ENCODE peak calls at places on chromosomes 11 and 22, in four cellular contexts. W, Q, N and Y are unnamed samples.

GRCh38 chr11:62105611-62106245 is 18.1 kb upstream of the INCENP start:
- DNase-seq in Q (no peak), N (no peak), W (no peak), Y (peak)

GRCh38 chr11:91396243-91397133 is 828.1 kb upstream of the FAT3 start:
- DNase-seq in W (no peak), Q (peak), N (no peak), Y (no peak)

GRCh38 chr11:11842426-11843008 is 745 bp downstream of the USP47 start:
- DNase-seq in Q (peak), N (peak), W (peak), Y (peak)

GRCh38 chr11:80993561-80993960 is 1552.7 kb upstream of the TENM4 start:
- DNase-seq in Q (peak), N (no peak), W (no peak), Y (peak)

GRCh38 chr11:62370743-62371440 is 33.6 kb downstream of the ASRGL1 start:
- DNase-seq in Q (no peak), N (no peak), W (no peak), Y (no peak)

GRCh38 chr22:20531404-20532181 is 24.2 kb downstream of the MED15 start:
- DNase-seq in Q (peak), W (peak), N (no peak), Y (peak)

GRCh38 chr11:133712235-133712634 is 133.1 kb downstream of the SPATA19 start:
- DNase-seq in N (no peak), Q (no peak), W (no peak), Y (no peak)

GRCh38 chr22:38843716-38844660 is at the start of gene NPTXR:
- DNase-seq in W (no peak), N (peak), Q (peak), Y (peak)

GRCh38 chr11:73265853-73266643 is 6.1 kb upstream of the P2RY6 start:
- DNase-seq in Q (no peak), W (peak), N (no peak), Y (no peak)

GRCh38 chr11:69463181-69463891 is 18.1 kb upstream of the LINC01488 start:
- DNase-seq in Q (peak), W (no peak), N (no peak), Y (peak)

GRCh38 chr11:12100886-12101285 is 9.5 kb upstream of the MICAL2 start:
- DNase-seq in Q (no peak), N (no peak), W (peak), Y (peak)

GRCh38 chr11:16184588-16184987 is 171.8 kb downstream of the SOX6 start:
- DNase-seq in Q (peak), N (no peak), W (no peak), Y (peak)

GRCh38 chr11:115980747-115981475 is 476.7 kb upstream of the CADM1 start:
- DNase-seq in W (no peak), N (no peak), Q (peak), Y (no peak)

GRCh38 chr11:64870893-64871849 is 7.2 kb downstream of the EHD1 start:
- DNase-seq in Q (no peak), N (no peak), W (no peak), Y (no peak)

GRCh38 chr11:69703711-69704507 is at the start of gene FGF19:
- DNase-seq in W (no peak), N (no peak), Q (no peak), Y (no peak)

GRCh38 chr11:129131361-129131760 is 60.8 kb downstream of the ARHGAP32 start:
- DNase-seq in W (no peak), Q (peak), N (no peak), Y (no peak)

GRCh38 chr22:49139492-49140151 is 688.1 kb downstream of the BRD1 start:
- DNase-seq in N (no peak), W (no peak), Q (no peak), Y (no peak)

GRCh38 chr11:121881806-121882205 is 234.2 kb downstream of the BLID start:
- DNase-seq in Q (peak), W (no peak), N (no peak), Y (peak)

GRCh38 chr22:43133401-43133800 is 9.8 kb downstream of the MCAT start:
- DNase-seq in N (no peak), Q (no peak), W (no peak), Y (no peak)

GRCh38 chr11:106493751-106494150 is 416.3 kb downstream of the AASDHPPT start:
- DNase-seq in N (no peak), W (no peak), Q (peak), Y (peak)

GRCh38 chr11:70485326-70486025 is 87.1 kb downstream of the CTTN start:
- DNase-seq in W (no peak), N (no peak), Q (no peak), Y (no peak)

GRCh38 chr22:24107668-24108067 is 73.6 kb upstream of the SUSD2 start:
- DNase-seq in N (peak), W (peak), Q (peak), Y (peak)

GRCh38 chr11:62138630-62139425 is 15.0 kb downstream of the INCENP start:
- DNase-seq in N (no peak), Q (no peak), W (no peak), Y (no peak)

GRCh38 chr11:31823372-31824371 is 12.6 kb upstream of the PAX6 start:
- DNase-seq in N (no peak), Q (no peak), W (no peak), Y (no peak)

GRCh38 chr11:7418061-7418460 is 67.2 kb upstream of the OLFML1 start:
- DNase-seq in N (no peak), W (no peak), Q (peak), Y (no peak)

GRCh38 chr11:83508804-83509203 is 222.6 kb upstream of the CCDC90B start:
- DNase-seq in N (no peak), W (no peak), Q (no peak), Y (no peak)

GRCh38 chr11:114938799-114939198 is 260.5 kb downstream of the NXPE2 start:
- DNase-seq in N (no peak), W (no peak), Q (no peak), Y (no peak)

DNA sequence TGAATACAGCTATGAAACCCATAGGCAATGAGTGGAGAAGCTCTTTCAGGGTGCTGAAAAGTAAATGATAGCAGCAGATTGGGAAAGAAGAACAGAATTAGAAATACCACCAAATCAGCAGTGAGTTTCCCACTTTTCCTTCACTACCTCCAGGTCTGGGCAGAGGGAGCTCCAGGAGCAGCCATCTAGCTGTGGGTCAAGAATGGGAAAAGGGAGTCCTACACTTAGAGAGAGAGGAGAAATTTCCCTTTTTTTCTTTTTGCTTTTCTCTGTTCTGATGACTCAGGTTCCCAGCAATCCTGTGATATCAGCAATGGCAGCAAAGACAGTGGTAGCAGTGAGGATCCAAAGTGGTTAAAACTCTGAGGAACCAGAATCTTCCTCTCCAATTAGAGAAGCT is 263.9 kb downstream of the NXPE2 start:
- DNase-seq in N (no peak), W (no peak), Q (peak), Y (no peak)
- TF ChIP-seq CTCF in N (no peak), W (no peak), Q (no peak), Y (no peak)

GRCh38 chr11:2265396-2265795 is 5.0 kb downstream of the ASCL2 start:
- DNase-seq in Q (no peak), N (no peak), W (peak), Y (no peak)
- H3K4me3 ChIP-seq in Q (no peak), N (no peak), W (no peak), Y (no peak)

GRCh38 chr11:100932474-100933100 is 197.0 kb downstream of the PGR start:
- DNase-seq in Q (peak), W (no peak), N (no peak), Y (peak)
- TF ChIP-seq CTCF in Q (peak), W (no peak), N (no peak), Y (peak)

GRCh38 chr11:795638-796564 is 2.2 kb downstream of the SLC25A22 start:
- DNase-seq in W (peak), Q (peak), N (peak), Y (peak)
- H3K4me3 ChIP-seq in W (peak), Q (peak), N (peak), Y (peak)

GRCh38 chr11:1303196-1303821 is 6.1 kb downstream of the TOLLIP start:
- DNase-seq in Q (peak), W (peak), N (peak), Y (peak)
- TF ChIP-seq CTCF in Q (no peak), W (no peak), N (no peak), Y (no peak)

GRCh38 chr11:76824980-76825725 is 35.6 kb upstream of the ACER3 start:
- DNase-seq in W (no peak), N (no peak), Q (peak), Y (peak)

GRCh38 chr11:76822406-76822805 is 38.3 kb upstream of the ACER3 start:
- DNase-seq in Q (no peak), W (no peak), N (no peak), Y (no peak)

GRCh38 chr11:76824083-76824939 is 36.4 kb upstream of the ACER3 start:
- DNase-seq in W (no peak), Q (peak), N (no peak), Y (peak)

GRCh38 chr11:76825726-76826396 is 34.9 kb upstream of the ACER3 start:
- DNase-seq in N (no peak), Q (no peak), W (no peak), Y (no peak)

GRCh38 chr11:76823481-76824028 is 37.2 kb upstream of the ACER3 start:
- DNase-seq in N (no peak), Q (peak), W (no peak), Y (peak)
- H3K4me3 ChIP-seq in N (no peak), Q (no peak), W (no peak), Y (no peak)